ENCODE peak calls at places on chromosomes 2 and 18, in eight cellular contexts. X is neuronal stem cell, N is cardiac muscle cell, W is neural progenitor cell, T is uterus, E is adrenal gland, J is GM23248, D is mammary epithelial cell. I is an unnamed sample.
A peak's percentile ranks its signal among the peaks of the same experiment; 100 is the strongest.

GRCh38 chr2:42216712-42217111 is 47.6 kb downstream of the EML4 start:
- DNase-seq in X (no peak), N (no peak), W (no peak), T (no peak), E (no peak), J (peak; percentile 81), D (peak; percentile 6), I (no peak)

GRCh38 chr18:31609886-31610646 is 18.4 kb downstream of the TTR start:
- DNase-seq in X (no peak), N (no peak), W (no peak), T (no peak), E (no peak), J (no peak), D (no peak), I (no peak)

GRCh38 chr18:76953186-76953982 is 131.0 kb downstream of the ZNF236 start:
- DNase-seq in X (no peak), N (no peak), W (no peak), T (peak; percentile 78), E (peak; percentile 68), J (no peak), D (no peak), I (no peak)

GRCh38 chr2:61640406-61640805 is 102.2 kb upstream of the XPO1 start:
- DNase-seq in X (no peak), N (no peak), W (peak; percentile 11), T (no peak), E (no peak), J (no peak), D (no peak), I (no peak)

GRCh38 chr2:39919511-39920317 is 140.7 kb upstream of the THUMPD2 start:
- DNase-seq in X (no peak), N (no peak), W (no peak), T (no peak), E (no peak), J (no peak), D (no peak), I (no peak)

GRCh38 chr2:32496657-32497056 is 131.2 kb upstream of the TTC27 start:
- DNase-seq in X (no peak), N (no peak), W (no peak), T (no peak), E (no peak), J (no peak), D (no peak), I (no peak)

GRCh38 chr2:205073433-205074020 is 528.3 kb downstream of the PARD3B start:
- DNase-seq in X (no peak), N (no peak), W (no peak), T (no peak), E (no peak), J (no peak), D (no peak), I (no peak)

GRCh38 chr2:46010925-46011490 is 286.2 kb upstream of the EPAS1 start:
- DNase-seq in X (no peak), N (peak; percentile 41), W (peak; percentile 45), T (no peak), E (no peak), J (peak; percentile 74), D (peak; percentile 37), I (no peak)

GRCh38 chr2:127719301-127720218 is 18.3 kb downstream of the SFT2D3 start:
- DNase-seq in X (no peak), N (no peak), W (no peak), T (no peak), E (no peak), J (no peak), D (no peak), I (no peak)

DNA sequence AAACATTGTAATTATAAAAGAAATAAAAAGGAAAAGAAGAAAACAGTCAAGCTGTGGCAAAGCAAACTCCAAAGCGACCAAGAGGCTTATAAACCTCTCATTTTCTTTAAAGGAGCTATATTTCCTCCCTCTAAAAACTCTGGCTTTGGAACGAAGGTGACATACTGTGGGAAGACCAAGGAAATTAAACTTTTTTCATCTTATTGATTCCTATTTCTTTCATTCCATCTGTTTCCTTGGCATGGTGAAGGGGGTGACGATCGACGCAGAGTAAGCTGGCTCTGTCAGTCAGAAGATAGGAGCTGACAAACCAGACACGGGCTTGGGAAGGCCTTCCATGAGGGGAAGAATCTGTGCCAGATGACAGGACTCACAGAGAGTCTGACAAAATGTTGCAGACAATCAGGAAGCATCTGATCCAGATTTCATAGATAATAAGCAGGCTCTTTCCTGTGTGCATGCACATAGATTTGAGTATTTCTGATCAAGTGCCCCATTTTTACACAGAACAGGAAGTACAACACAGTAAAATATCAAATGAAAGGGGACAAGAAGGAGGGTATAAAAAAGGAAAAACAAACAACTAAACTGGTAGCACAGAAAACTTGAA is 261.7 kb downstream of the SATB2 start:
- DNase-seq in X (no peak), N (no peak), W (no peak), T (no peak), E (no peak), J (no peak), D (no peak), I (no peak)
- H3K27me3 ChIP-seq in X (no peaks in the 10 kb centered on the region), N (no peaks in the 10 kb centered on the region), W (no peaks in the 10 kb centered on the region), T (no peaks in the 10 kb centered on the region), E (no peaks in the 10 kb centered on the region), J (no peaks in the 10 kb centered on the region), D (no peaks in the 10 kb centered on the region), I (no peaks in the 10 kb centered on the region)

GRCh38 chr2:25334482-25334881 is 7.2 kb downstream of the DNMT3A start:
- DNase-seq in X (no peak), N (no peak), W (no peak), T (no peak), E (no peak), J (no peak), D (no peak), I (no peak)
- H3K27me3 ChIP-seq in X (peaks cover 19% of the 10 kb centered on the region), N (no peaks in the 10 kb centered on the region), W (peaks cover 53% of the 10 kb centered on the region), T (no peaks in the 10 kb centered on the region), E (no peaks in the 10 kb centered on the region), J (no peaks in the 10 kb centered on the region), D (no peaks in the 10 kb centered on the region), I (no peaks in the 10 kb centered on the region)

GRCh38 chr2:26811791-26812454 is 26.1 kb downstream of the CENPA start:
- DNase-seq in X (no peak), N (no peak), W (peak; percentile 61), T (no peak), E (no peak), J (no peak), D (no peak), I (no peak)
- H3K27me3 ChIP-seq in X (no peaks in the 10 kb centered on the region), N (no peaks in the 10 kb centered on the region), W (no peaks in the 10 kb centered on the region), T (no peaks in the 10 kb centered on the region), E (no peaks in the 10 kb centered on the region), J (peaks cover 14% of the 10 kb centered on the region), D (no peaks in the 10 kb centered on the region), I (no peaks in the 10 kb centered on the region)

GRCh38 chr2:176178271-176178806 is 10.1 kb upstream of the HOXD1 start:
- DNase-seq in X (no peak), N (peak; percentile 21), W (peak; percentile 46), T (peak; percentile 62), E (no peak), J (peak; percentile 69), D (peak; percentile 68), I (no peak)

GRCh38 chr2:176178807-176179271 is 9.6 kb upstream of the HOXD1 start:
- DNase-seq in X (no peak), N (no peak), W (no peak), T (no peak), E (no peak), J (no peak), D (no peak), I (no peak)

GRCh38 chr2:176176233-176176632 is 12.2 kb upstream of the HOXD1 start:
- DNase-seq in X (no peak), N (no peak), W (no peak), T (no peak), E (no peak), J (no peak), D (no peak), I (no peak)

GRCh38 chr2:176175729-176176074 is 12.8 kb upstream of the HOXD1 start:
- DNase-seq in X (no peak), N (no peak), W (no peak), T (peak; percentile 26), E (no peak), J (no peak), D (no peak), I (no peak)

DNA sequence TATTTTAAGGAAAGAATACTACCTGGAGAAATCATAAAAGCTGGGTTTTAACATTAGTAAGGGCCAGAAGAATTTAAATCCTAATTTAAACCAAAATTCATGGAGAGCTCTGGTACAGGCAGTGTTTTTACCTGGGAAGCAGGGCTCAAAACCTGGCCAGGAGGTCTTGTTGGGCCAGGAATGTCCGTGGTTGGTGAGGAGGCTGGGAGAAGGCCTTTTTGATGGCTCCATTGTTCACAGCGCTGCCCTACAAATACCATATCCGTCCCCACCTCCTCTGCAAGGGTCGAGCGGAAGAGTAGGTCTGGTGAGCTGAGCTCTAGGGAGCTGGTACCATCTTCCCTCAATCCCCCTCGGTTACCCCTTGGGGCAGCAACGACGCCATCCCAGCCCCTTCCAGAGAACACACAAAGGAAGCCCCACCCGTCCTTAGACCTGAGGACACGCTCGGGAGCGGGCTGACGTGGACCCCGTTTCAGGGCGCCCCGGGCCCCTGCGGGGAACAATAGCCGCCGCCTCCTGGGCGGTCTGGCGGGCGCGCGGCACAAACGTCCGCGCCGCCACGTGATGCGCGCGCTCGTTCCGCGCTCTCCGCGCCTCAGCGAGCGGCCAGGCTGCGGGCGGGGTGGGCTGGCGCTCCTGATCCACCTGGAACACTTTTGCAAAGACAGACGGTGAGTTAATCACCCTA is 10.7 kb upstream of the HOXD1 start:
- DNase-seq in X (no peak), N (peak; percentile 28), W (peak; percentile 52), T (no peak), E (no peak), J (peak; percentile 63), D (no peak), I (no peak)
- H3K27me3 ChIP-seq in X (peaks cover 87% of the 10 kb centered on the region), N (peaks cover 100% of the 10 kb centered on the region), W (peaks cover 100% of the 10 kb centered on the region), T (no peaks in the 10 kb centered on the region), E (peaks cover 7% of the 10 kb centered on the region), J (no peaks in the 10 kb centered on the region), D (peaks cover 61% of the 10 kb centered on the region), I (no peaks in the 10 kb centered on the region)

DNA sequence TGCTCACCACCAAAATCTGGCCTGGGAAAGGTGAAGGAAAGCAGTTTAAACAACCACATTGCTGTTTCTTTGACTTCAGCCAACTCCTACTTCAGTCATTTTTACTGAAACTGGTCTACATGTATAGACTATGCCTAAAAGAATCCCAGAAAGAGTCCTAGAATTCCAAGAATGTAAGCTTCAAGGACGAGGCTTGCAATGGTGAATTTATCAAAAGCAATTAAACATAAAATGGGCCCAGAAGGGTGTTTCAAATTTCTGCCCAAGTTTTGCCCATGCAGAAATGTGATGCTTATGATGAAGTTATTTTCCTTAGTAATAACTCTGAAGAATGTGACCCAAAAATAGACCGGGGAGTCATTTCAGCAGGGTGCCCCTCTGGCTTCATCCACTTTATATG is 16.6 kb downstream of the EN1 start:
- DNase-seq in X (no peak), N (no peak), W (no peak), T (no peak), E (no peak), J (peak; percentile 30), D (no peak), I (no peak)
- H3K27me3 ChIP-seq in X (peaks cover 66% of the 10 kb centered on the region), N (peaks cover 100% of the 10 kb centered on the region), W (peaks cover 100% of the 10 kb centered on the region), T (peaks cover 35% of the 10 kb centered on the region), E (peaks cover 61% of the 10 kb centered on the region), J (no peaks in the 10 kb centered on the region), D (peaks cover 37% of the 10 kb centered on the region), I (no peaks in the 10 kb centered on the region)